ENCODE peak calls at places on chromosomes 1 and 21, in eight cellular contexts. U is ovary, E is psoas muscle, I is cardiac muscle cell, R is tibial nerve, F is AG09319, T is WTC11, A is pancreas. C is an unnamed sample.

GRCh38 chr1:22969224-22969829 is 3.3 kb downstream of the LACTBL1 start:
- DNase-seq in A (no peak), R (no peak), F (peak), E (no peak), U (no peak), T (no peak), I (peak), C (no peak)

GRCh38 chr21:32776743-32777142 is 5.2 kb upstream of the PAXBP1 start:
- DNase-seq in U (no peak), T (no peak), A (no peak), I (no peak), E (no peak), F (no peak), R (no peak), C (no peak)

GRCh38 chr1:33274446-33274845 is 18.2 kb downstream of the ZNF362 start:
- DNase-seq in R (no peak), E (no peak), U (no peak), A (no peak), F (no peak), I (no peak), T (no peak), C (no peak)

GRCh38 chr1:9061949-9062555 is 7.4 kb downstream of the SLC2A5 start:
- DNase-seq in E (no peak), U (no peak), R (no peak), I (peak), F (no peak), A (no peak), T (no peak), C (no peak)

GRCh38 chr1:106254748-106255147 is 801.7 kb upstream of the PRMT6 start:
- DNase-seq in T (no peak), R (no peak), I (peak), F (no peak), E (no peak), U (no peak), A (no peak), C (no peak)

GRCh38 chr1:30405631-30406212 is 317.7 kb downstream of the MATN1 start:
- DNase-seq in T (no peak), E (no peak), A (no peak), I (no peak), F (no peak), R (no peak), U (no peak), C (no peak)

GRCh38 chr1:44673675-44674112 is 587 bp downstream of the TMEM53 start:
- DNase-seq in F (no peak), R (no peak), T (no peak), E (no peak), U (no peak), A (no peak), I (no peak), C (no peak)

GRCh38 chr21:46009951-46010655 is 28.5 kb downstream of the COL6A1 start:
- DNase-seq in I (no peak), E (no peak), R (no peak), A (no peak), T (no peak), F (no peak), U (peak), C (no peak)

GRCh38 chr1:31426249-31426922 is 13.4 kb downstream of the SERINC2 start:
- DNase-seq in R (no peak), F (no peak), E (no peak), T (no peak), I (no peak), A (no peak), U (no peak), C (no peak)

GRCh38 chr1:180791806-180792205 is 120.9 kb upstream of the KIAA1614 start:
- DNase-seq in A (no peak), R (no peak), T (no peak), E (no peak), I (no peak), F (no peak), U (no peak), C (no peak)

GRCh38 chr1:36752431-36752830 is 269.7 kb upstream of the CSF3R start:
- DNase-seq in I (no peak), F (no peak), U (no peak), T (no peak), E (no peak), R (no peak), A (no peak), C (no peak)

GRCh38 chr1:164700683-164701082 is 141.7 kb downstream of the PBX1 start:
- DNase-seq in T (no peak), R (no peak), A (no peak), F (no peak), U (no peak), E (no peak), I (no peak), C (no peak)

GRCh38 chr1:193058529-193059281 is 455 bp downstream of the UCHL5 start:
- DNase-seq in E (no peak), A (peak), U (peak), T (peak), R (no peak), I (peak), F (no peak), C (peak)

GRCh38 chr21:34065015-34065414 is 8.4 kb upstream of the MRPS6 start:
- DNase-seq in E (no peak), I (no peak), R (no peak), U (no peak), F (no peak), A (no peak), T (no peak), C (no peak)

GRCh38 chr1:1217621-1218523 is 3.9 kb upstream of the TNFRSF4 start:
- DNase-seq in U (no peak), F (no peak), R (no peak), E (no peak), T (no peak), A (no peak), I (no peak), C (no peak)

GRCh38 chr1:198168180-198168579 is 11.4 kb downstream of the NEK7 start:
- DNase-seq in A (no peak), E (no peak), I (peak), R (no peak), F (no peak), U (no peak), T (no peak), C (no peak)

GRCh38 chr1:237318748-237319147 is 276.8 kb downstream of the RYR2 start:
- DNase-seq in T (no peak), F (no peak), R (no peak), I (no peak), A (no peak), U (no peak), E (no peak), C (no peak)

GRCh38 chr1:9960011-9960410 is 16.7 kb downstream of the NMNAT1 start:
- DNase-seq in T (no peak), F (no peak), E (no peak), I (peak), U (no peak), R (no peak), A (no peak), C (no peak)

GRCh38 chr1:211634461-211634860 is 41.0 kb downstream of the NEK2 start:
- DNase-seq in I (no peak), F (no peak), A (no peak), T (no peak), U (no peak), E (no peak), R (no peak), C (no peak)

GRCh38 chr1:15362096-15362736 is 47.5 kb upstream of the EFHD2 start:
- DNase-seq in F (no peak), E (no peak), T (no peak), U (no peak), A (no peak), R (no peak), I (no peak), C (no peak)

GRCh38 chr21:28758883-28759242 is 233.8 kb downstream of the LTN1 start:
- DNase-seq in T (no peak), U (no peak), F (no peak), E (no peak), I (no peak), A (no peak), R (no peak), C (no peak)

GRCh38 chr1:94000531-94001282 is 91.5 kb upstream of the GCLM start:
- DNase-seq in I (no peak), U (no peak), A (no peak), F (no peak), E (no peak), R (no peak), T (no peak), C (no peak)

GRCh38 chr1:31995263-31995662 is 18.4 kb upstream of the KHDRBS1 start:
- DNase-seq in U (no peak), I (no peak), A (no peak), F (no peak), T (no peak), R (no peak), E (no peak), C (no peak)

GRCh38 chr1:7607097-7607496 is 164.0 kb upstream of the VAMP3 start:
- DNase-seq in A (no peak), T (no peak), E (no peak), R (no peak), I (no peak), F (no peak), U (no peak), C (no peak)

GRCh38 chr1:56590520-56591011 is 11.2 kb upstream of the PLPP3 start:
- DNase-seq in A (no peak), E (no peak), U (no peak), F (no peak), T (no peak), I (peak), R (no peak), C (no peak)

GRCh38 chr21:38277501-38278111 is 20.8 kb downstream of the KCNJ15 start:
- DNase-seq in E (peak), U (peak), T (no peak), A (no peak), F (peak), I (peak), R (no peak), C (no peak)

GRCh38 chr21:40416572-40416971 is 430.4 kb downstream of the DSCAM start:
- DNase-seq in R (no peak), U (no peak), I (no peak), F (no peak), E (no peak), T (no peak), A (no peak), C (no peak)
- TF ChIP-seq CTCF in R (no peak), U (no peak), I (no peak), F (no peak), E (no peak), T (no peak), A (no peak), C (no peak)

DNA sequence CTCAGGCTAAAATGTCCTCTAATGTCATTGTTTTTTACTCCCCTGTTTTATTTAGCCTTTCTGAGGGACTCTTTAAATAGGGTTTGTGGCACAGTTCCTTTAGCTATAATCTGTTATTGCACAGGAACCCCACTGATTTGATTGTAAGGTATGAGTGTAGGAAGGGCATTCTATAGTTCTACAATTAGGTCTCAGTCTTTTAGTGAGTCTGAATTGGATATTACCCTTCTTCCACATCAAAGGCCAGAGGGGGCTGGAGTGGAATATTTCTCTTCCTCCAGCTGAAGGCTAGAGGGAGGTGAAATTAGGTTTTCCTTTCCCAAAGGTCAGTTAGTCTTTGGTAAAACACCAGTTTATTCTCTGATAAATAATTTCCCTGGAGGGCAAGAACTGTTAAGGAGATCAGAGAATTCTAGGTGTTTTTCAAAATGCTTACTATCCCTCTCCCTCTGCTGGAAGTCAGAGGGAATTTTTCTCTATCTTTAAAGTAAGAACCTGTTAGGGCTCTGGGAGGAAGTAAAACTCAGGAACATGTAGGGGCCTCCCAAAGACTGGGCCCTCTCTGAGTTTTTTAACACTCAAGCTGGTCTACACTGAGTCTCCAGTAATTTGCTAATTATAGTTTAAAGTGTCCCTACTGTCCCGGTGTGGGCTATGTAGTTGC is 176.3 kb upstream of the ZNHIT6 start:
- DNase-seq in U (no peak), E (no peak), I (peak), T (no peak), A (no peak), R (no peak), F (no peak), C (no peak)
- TF ChIP-seq CTCF in U (no peak), E (peak), I (peak), T (peak), A (no peak), R (peak), F (peak), C (peak)

GRCh38 chr1:55479970-55480369 is 264.8 kb upstream of the USP24 start:
- DNase-seq in I (no peak), E (no peak), F (no peak), U (no peak), A (no peak), T (no peak), R (no peak), C (no peak)

GRCh38 chr1:55483523-55483922 is 268.4 kb upstream of the USP24 start:
- DNase-seq in A (no peak), I (no peak), T (no peak), R (no peak), F (no peak), U (no peak), E (no peak), C (no peak)

GRCh38 chr1:55480396-55480795 is 265.2 kb upstream of the USP24 start:
- DNase-seq in T (no peak), F (no peak), I (no peak), R (no peak), E (no peak), A (no peak), U (no peak), C (no peak)

GRCh38 chr1:55481634-55482033 is 266.5 kb upstream of the USP24 start:
- DNase-seq in R (no peak), E (no peak), U (no peak), F (no peak), A (no peak), T (no peak), I (no peak), C (no peak)

GRCh38 chr1:55484173-55484572 is 269.0 kb upstream of the USP24 start:
- DNase-seq in R (no peak), T (no peak), U (no peak), A (no peak), I (no peak), F (no peak), E (no peak), C (no peak)
- TF ChIP-seq CTCF in R (no peak), T (no peak), U (no peak), A (no peak), I (no peak), F (no peak), E (no peak), C (no peak)

GRCh38 chr1:6483010-6483760 is 8.3 kb downstream of the PLEKHG5 start:
- DNase-seq in T (no peak), F (no peak), I (no peak), A (peak), U (no peak), R (no peak), E (no peak), C (no peak)
- TF ChIP-seq CTCF in T (no peak), F (no peak), I (no peak), A (no peak), U (no peak), R (no peak), E (no peak), C (no peak)

C was measured in endothelial cell.